ENCODE peak calls at places on chromosomes 16 and 17, in eight cellular contexts. J, L, Q, S, G, U, B and P are unnamed samples.

GRCh38 chr17:63476494-63476856 is 386 bp upstream of the ACE start:
- DNase-seq in G (no peak), B (no peak), J (no peak), L (peak), S (no peak), Q (no peak), U (no peak), P (peak)

GRCh38 chr17:75288784-75289121 is 480 bp downstream of the SLC25A19 start:
- DNase-seq in Q (no peak), S (peak), L (peak), G (no peak), B (peak), J (no peak), U (no peak), P (no peak)

GRCh38 chr17:512926-513325 is 160.3 kb upstream of the RPH3AL start:
- DNase-seq in U (no peak), L (no peak), J (peak), G (no peak), Q (no peak), B (no peak), S (no peak), P (no peak)

GRCh38 chr16:54194008-54194731 is 92.4 kb downstream of the IRX3 start:
- DNase-seq in Q (no peak), B (no peak), J (no peak), U (peak), L (peak), S (no peak), G (no peak), P (peak)

GRCh38 chr16:57138281-57138935 is 46.0 kb downstream of the CPNE2 start:
- DNase-seq in U (no peak), S (no peak), J (no peak), L (no peak), G (no peak), Q (no peak), B (no peak), P (no peak)

GRCh38 chr16:74083582-74083981 is 213.0 kb upstream of the PSMD7 start:
- DNase-seq in U (no peak), S (no peak), G (no peak), J (no peak), Q (no peak), L (no peak), B (no peak), P (no peak)

GRCh38 chr17:44314869-44315661 is 6.7 kb downstream of the RUNDC3A start:
- DNase-seq in J (no peak), Q (peak), L (peak), G (peak), B (peak), U (no peak), S (no peak), P (no peak)

GRCh38 chr17:1351275-1351674 is 48.7 kb downstream of the YWHAE start:
- DNase-seq in J (no peak), G (no peak), L (no peak), Q (no peak), B (no peak), U (no peak), S (no peak), P (no peak)

GRCh38 chr17:81711814-81712467 is at the start of gene SLC25A10:
- DNase-seq in U (peak), L (peak), J (peak), S (peak), Q (peak), B (peak), G (peak), P (peak)

GRCh38 chr16:48361012-48361411 is 24.2 kb downstream of the SIAH1 start:
- DNase-seq in Q (no peak), J (no peak), U (no peak), L (no peak), S (no peak), B (no peak), G (no peak), P (no peak)

GRCh38 chr17:79420318-79421243 is 190.3 kb downstream of the RBFOX3 start:
- DNase-seq in B (peak), J (no peak), S (no peak), L (peak), Q (no peak), U (no peak), G (peak), P (no peak)

GRCh38 chr17:45160505-45161287 is 979 bp upstream of the HEXIM2 start:
- DNase-seq in L (peak), J (no peak), B (no peak), U (peak), G (peak), Q (peak), S (peak), P (peak)

GRCh38 chr17:68600123-68600880 is 865 bp downstream of the FAM20A start:
- DNase-seq in L (peak), G (peak), U (no peak), S (no peak), B (no peak), J (no peak), Q (peak), P (peak)

GRCh38 chr16:84768061-84768797 is 51.6 kb upstream of the CRISPLD2 start:
- DNase-seq in U (no peak), B (no peak), L (no peak), J (no peak), Q (peak), G (no peak), S (peak), P (no peak)

GRCh38 chr17:66964930-66965800 is 658 bp downstream of the CACNG4 start:
- DNase-seq in J (no peak), U (no peak), B (no peak), S (no peak), L (peak), G (peak), Q (no peak), P (no peak)

GRCh38 chr17:42409467-42410351 is 13.3 kb downstream of the CAVIN1 start:
- DNase-seq in S (no peak), U (peak), Q (no peak), B (no peak), L (no peak), J (peak), G (peak), P (no peak)

GRCh38 chr16:30095166-30096078 is 591 bp downstream of the YPEL3 start:
- DNase-seq in J (no peak), L (no peak), B (no peak), U (no peak), S (no peak), G (no peak), Q (peak), P (no peak)

GRCh38 chr16:55930036-55930435 is 54.9 kb upstream of the CES5A start:
- DNase-seq in G (no peak), Q (no peak), S (no peak), U (no peak), B (no peak), L (no peak), J (no peak), P (no peak)

GRCh38 chr16:4924593-4925378 is 12.2 kb downstream of the PPL start:
- DNase-seq in J (no peak), L (no peak), U (no peak), G (no peak), B (no peak), S (no peak), Q (no peak), P (no peak)

GRCh38 chr17:16106161-16106891 is 106.7 kb downstream of the TTC19 start:
- DNase-seq in Q (no peak), B (no peak), S (no peak), L (no peak), J (peak), U (peak), G (no peak), P (no peak)

GRCh38 chr17:66255527-66255971 is 26.3 kb upstream of the APOH start:
- DNase-seq in G (no peak), B (no peak), U (no peak), Q (peak), J (no peak), L (no peak), S (peak), P (no peak)

GRCh38 chr16:25256821-25257503 is 683 bp downstream of the ZKSCAN2 start:
- DNase-seq in S (no peak), G (peak), J (no peak), B (no peak), L (peak), U (no peak), Q (peak), P (no peak)

GRCh38 chr16:66248096-66248495 is 118.4 kb upstream of the CDH5 start:
- DNase-seq in B (no peak), S (no peak), L (no peak), J (no peak), Q (no peak), U (peak), G (no peak), P (no peak)

GRCh38 chr16:12311887-12312286 is 335.4 kb downstream of the SNX29 start:
- DNase-seq in S (no peak), U (no peak), L (no peak), J (no peak), B (no peak), G (no peak), Q (no peak), P (no peak)

GRCh38 chr17:7280519-7281073 is 922 bp upstream of the SLC2A4 start:
- DNase-seq in G (peak), B (peak), L (peak), U (peak), J (peak), S (peak), Q (peak), P (peak)

GRCh38 chr17:16988749-16989229 is 16.9 kb upstream of the TNFRSF13B start:
- DNase-seq in B (no peak), U (no peak), L (no peak), J (no peak), Q (no peak), G (no peak), S (no peak), P (no peak)

GRCh38 chr16:23518435-23518891 is 8.2 kb upstream of the GGA2 start:
- DNase-seq in L (no peak), Q (no peak), G (no peak), B (no peak), S (no peak), J (no peak), U (no peak), P (no peak)

GRCh38 chr17:66855204-66855603 is 20.3 kb downstream of the CACNG5 start:
- DNase-seq in B (peak), G (no peak), U (no peak), L (peak), S (no peak), J (no peak), Q (no peak), P (no peak)